ENCODE peak calls at places on chromosomes 3 and 15, in six cellular contexts. J is NCI-H187 treated with DMSO at 0.1 percent for 48 hours; A is activated B cell treated with CpG ODN at 0.5 μM for 24 hours; B is GM10248; W is NCI-H345; H is natural killer cell treated with Interleukin-12 subunit alpha and Interleukin-12 subunit beta and Interleukin-15 and Interleukin-18, amount 100 ng/mL, for 72 hours. O is an unnamed sample.

GRCh38 chr15:57559875-57560274 is 31.8 kb upstream of the MYZAP start:
- DNase-seq in H (peak), A (peak), W (peak), B (peak), J (no peak), O (no peak)

GRCh38 chr3:110736332-110736731 is 335.3 kb upstream of the NECTIN3 start:
- DNase-seq in J (no peak), H (no peak), W (no peak), B (no peak), A (no peak), O (no peak)

GRCh38 chr3:47294392-47294791 is 11.6 kb downstream of the KLHL18 start:
- DNase-seq in J (no peak), A (no peak), B (no peak), W (no peak), H (no peak), O (no peak)

GRCh38 chr3:1717524-1717923 is 381.1 kb upstream of the CNTN4 start:
- DNase-seq in B (no peak), J (no peak), A (no peak), H (no peak), W (no peak), O (no peak)

GRCh38 chr3:43296565-43296964 is 10.2 kb downstream of the SNRK start:
- DNase-seq in A (no peak), H (peak), J (no peak), B (peak), W (no peak), O (no peak)

GRCh38 chr15:69357773-69358765 is 56.1 kb upstream of the KIF23 start:
- DNase-seq in J (no peak), H (no peak), A (no peak), W (no peak), B (no peak), O (no peak)

GRCh38 chr3:73432723-73433032 is 192.1 kb downstream of the PDZRN3 start:
- DNase-seq in B (no peak), J (no peak), W (no peak), A (no peak), H (no peak), O (no peak)

GRCh38 chr3:127629462-127630403 is 748 bp downstream of the PODXL2 start:
- DNase-seq in H (no peak), W (peak), A (peak), B (no peak), J (no peak), O (no peak)

GRCh38 chr15:63020128-63020527 is 22.4 kb upstream of the TPM1 start:
- DNase-seq in H (no peak), J (no peak), W (no peak), B (no peak), A (no peak), O (no peak)

GRCh38 chr3:146209371-146209770 is 41.5 kb downstream of the PLSCR4 start:
- DNase-seq in J (no peak), A (no peak), B (no peak), W (no peak), H (no peak), O (no peak)

GRCh38 chr3:56796202-56796601 is 5.5 kb downstream of the ARHGEF3 start:
- DNase-seq in A (no peak), W (no peak), J (no peak), B (no peak), H (peak), O (no peak)

GRCh38 chr15:62431391-62431790 is 266.3 kb upstream of the C2CD4B start:
- DNase-seq in H (no peak), J (no peak), B (no peak), W (no peak), A (no peak), O (no peak)

GRCh38 chr15:96428742-96429141 is 98.2 kb downstream of the NR2F2 start:
- DNase-seq in W (no peak), A (no peak), B (no peak), H (no peak), J (no peak), O (no peak)

GRCh38 chr3:26622634-26623408 is at the start of gene LRRC3B:
- DNase-seq in B (no peak), J (no peak), W (peak), A (no peak), H (no peak), O (no peak)

GRCh38 chr15:68564173-68564572 is 14.6 kb upstream of the CORO2B start:
- DNase-seq in W (no peak), J (no peak), H (no peak), B (no peak), A (no peak), O (no peak)

O was measured in LNCaP clone FGC.